ENCODE peak calls at places on chromosome 11, in six cellular contexts. One of them, this sample, is unnamed.

GRCh38 chr11:112785104-112785503 is 176.1 kb upstream of the NCAM1 start:
- DNase-seq in breast epithelium: peak; percentile 49
- DNase-seq in hypothalamus: no peak
- DNase-seq in iris pigment epithelial cell: no peak
- DNase-seq in RWPE1: peak; percentile 19
- DNase-seq in T-cell: no peak
- DNase-seq in this sample: no peak

GRCh38 chr11:72511393-72512047 is 77.2 kb upstream of the CLPB start:
- DNase-seq in breast epithelium: no peak
- DNase-seq in hypothalamus: no peak
- DNase-seq in iris pigment epithelial cell: no peak
- DNase-seq in RWPE1: no peak
- DNase-seq in T-cell: no peak
- DNase-seq in this sample: no peak

GRCh38 chr11:12094872-12095800 is 15.3 kb upstream of the MICAL2 start:
- DNase-seq in breast epithelium: peak; percentile 56
- DNase-seq in hypothalamus: no peak
- DNase-seq in iris pigment epithelial cell: no peak
- DNase-seq in RWPE1: no peak
- DNase-seq in T-cell: no peak
- DNase-seq in this sample: no peak

GRCh38 chr11:64290894-64291745 is at the start of gene KCNK4:
- DNase-seq in breast epithelium: no peak
- DNase-seq in hypothalamus: no peak
- DNase-seq in iris pigment epithelial cell: no peak
- DNase-seq in RWPE1: no peak
- DNase-seq in T-cell: no peak
- DNase-seq in this sample: no peak

GRCh38 chr11:68213135-68213515 is at the start of gene KMT5B:
- DNase-seq in breast epithelium: no peak
- DNase-seq in hypothalamus: no peak
- DNase-seq in iris pigment epithelial cell: peak; percentile 52
- DNase-seq in RWPE1: peak; percentile 23
- DNase-seq in T-cell: no peak
- DNase-seq in this sample: peak; percentile 74

GRCh38 chr11:105177658-105178057 is 38.1 kb upstream of the CARD18 start:
- DNase-seq in breast epithelium: no peak
- DNase-seq in hypothalamus: no peak
- DNase-seq in iris pigment epithelial cell: peak; percentile 93
- DNase-seq in RWPE1: peak; percentile 20
- DNase-seq in T-cell: no peak
- DNase-seq in this sample: peak; percentile 83

GRCh38 chr11:33543823-33544222 is 156.8 kb downstream of the C11orf91 start:
- DNase-seq in breast epithelium: no peak
- DNase-seq in hypothalamus: no peak
- DNase-seq in iris pigment epithelial cell: peak; percentile 33
- DNase-seq in RWPE1: no peak
- DNase-seq in T-cell: no peak
- DNase-seq in this sample: no peak

GRCh38 chr11:72330131-72330727 is 86.3 kb upstream of the PHOX2A start:
- DNase-seq in breast epithelium: no peak
- DNase-seq in hypothalamus: no peak
- DNase-seq in iris pigment epithelial cell: no peak
- DNase-seq in RWPE1: no peak
- DNase-seq in T-cell: no peak
- DNase-seq in this sample: no peak

GRCh38 chr11:105151936-105152554 is 12.5 kb upstream of the CARD18 start:
- DNase-seq in breast epithelium: no peak
- DNase-seq in hypothalamus: no peak
- DNase-seq in iris pigment epithelial cell: peak; percentile 92
- DNase-seq in RWPE1: no peak
- DNase-seq in T-cell: no peak
- DNase-seq in this sample: no peak

GRCh38 chr11:119807841-119808240 is 78.8 kb upstream of the NECTIN1 start:
- DNase-seq in breast epithelium: no peak
- DNase-seq in hypothalamus: no peak
- DNase-seq in iris pigment epithelial cell: no peak
- DNase-seq in RWPE1: no peak
- DNase-seq in T-cell: no peak
- DNase-seq in this sample: no peak